ENCODE peak calls at places on chromosomes 7 and 10, in six cellular contexts. V, Q, M, K, X and E are unnamed samples.

GRCh38 chr7:137648166-137648565 is 198.6 kb downstream of the DGKI start:
- DNase-seq in M (peak), X (no peak), V (no peak), K (no peak), Q (no peak), E (no peak)

GRCh38 chr7:135684134-135684533 is 21.8 kb downstream of the STMP1 start:
- DNase-seq in K (no peak), Q (no peak), V (no peak), M (no peak), X (no peak), E (no peak)

GRCh38 chr7:151381083-151381332 is 28.8 kb downstream of the WDR86 start:
- DNase-seq in X (no peak), Q (no peak), V (no peak), K (no peak), M (no peak), E (peak)

GRCh38 chr7:52961084-52961483 is 74.3 kb upstream of the POM121L12 start:
- DNase-seq in X (no peak), M (no peak), V (no peak), Q (peak), K (no peak), E (no peak)

GRCh38 chr7:98079891-98080653 is 26.6 kb upstream of the LMTK2 start:
- DNase-seq in X (no peak), M (no peak), V (no peak), Q (no peak), K (no peak), E (no peak)

GRCh38 chr7:69596723-69597277 is 1.5 kb upstream of the AUTS2 start:
- DNase-seq in M (peak), Q (peak), X (no peak), K (peak), V (no peak), E (no peak)

GRCh38 chr7:45259966-45260646 is 102.5 kb downstream of the RAMP3 start:
- DNase-seq in M (peak), K (no peak), V (peak), Q (peak), X (peak), E (peak)

GRCh38 chr10:21431799-21432198 is 93.7 kb downstream of the SKIDA1 start:
- DNase-seq in V (no peak), Q (no peak), K (no peak), M (no peak), X (no peak), E (no peak)

GRCh38 chr7:151330656-151331055 is 11.0 kb upstream of the NUB1 start:
- DNase-seq in V (no peak), X (no peak), Q (no peak), M (no peak), K (no peak), E (no peak)

GRCh38 chr10:117221156-117221711 is 19.7 kb upstream of the SLC18A2 start:
- DNase-seq in K (no peak), X (no peak), Q (no peak), V (no peak), M (no peak), E (no peak)

GRCh38 chr7:13097508-13097907 is 410.1 kb downstream of the ARL4A start:
- DNase-seq in Q (no peak), X (no peak), K (no peak), V (no peak), M (peak), E (no peak)

GRCh38 chr7:92460510-92460909 is 13.2 kb downstream of the GATAD1 start:
- DNase-seq in M (no peak), V (no peak), K (no peak), X (no peak), Q (no peak), E (no peak)

GRCh38 chr10:6130851-6131470 is 42.1 kb downstream of the RBM17 start:
- DNase-seq in M (no peak), Q (no peak), V (no peak), K (peak), X (no peak), E (no peak)

GRCh38 chr7:64869121-64869725 is 33.9 kb upstream of the ZNF273 start:
- DNase-seq in X (no peak), M (no peak), Q (no peak), V (peak), K (no peak), E (peak)

GRCh38 chr7:130141161-130141857 is 63.9 kb downstream of the TMEM209 start:
- DNase-seq in X (peak), V (peak), K (peak), Q (peak), M (peak), E (no peak)

GRCh38 chr10:106189254-106189653 is 975.3 kb downstream of the SORCS1 start:
- DNase-seq in K (peak), Q (no peak), X (no peak), M (peak), V (no peak), E (no peak)

GRCh38 chr7:115352375-115352774 is 430.5 kb downstream of the MDFIC start:
- DNase-seq in K (no peak), X (no peak), Q (no peak), M (peak), V (no peak), E (no peak)

GRCh38 chr10:8174762-8175161 is 120.3 kb downstream of the GATA3 start:
- DNase-seq in V (no peak), Q (no peak), X (no peak), M (no peak), K (no peak), E (no peak)

GRCh38 chr10:114714281-114714741 is 56.2 kb upstream of the ABLIM1 start:
- DNase-seq in K (no peak), V (peak), M (peak), X (no peak), Q (peak), E (no peak)

GRCh38 chr10:47237316-47238260 is 62.4 kb upstream of the GDF10 start:
- DNase-seq in M (no peak), Q (no peak), X (no peak), V (no peak), K (no peak), E (no peak)

GRCh38 chr10:78553792-78554191 is 515.0 kb upstream of the ZMIZ1 start:
- DNase-seq in Q (no peak), X (no peak), V (no peak), K (no peak), M (no peak), E (no peak)

GRCh38 chr7:44914992-44915607 is 29.8 kb upstream of the PURB start:
- DNase-seq in K (no peak), X (no peak), V (no peak), Q (no peak), M (no peak), E (no peak)

GRCh38 chr10:16545126-16545736 is 23.6 kb upstream of the C1QL3 start:
- DNase-seq in K (peak), M (peak), X (no peak), Q (peak), V (no peak), E (no peak)

GRCh38 chr10:71696635-71697326 is 22.8 kb downstream of the C10orf105 start:
- DNase-seq in K (peak), X (peak), M (peak), V (peak), Q (peak), E (peak)

GRCh38 chr10:99708428-99709010 is 23.4 kb downstream of the COX15 start:
- DNase-seq in M (peak), K (no peak), Q (no peak), V (no peak), X (no peak), E (no peak)

GRCh38 chr10:69348824-69349541 is 67.7 kb downstream of the TACR2 start:
- DNase-seq in Q (peak), K (peak), M (peak), V (no peak), X (no peak), E (no peak)

GRCh38 chr7:81233208-81233940 is 314.5 kb upstream of the SEMA3C start:
- DNase-seq in Q (no peak), M (no peak), K (no peak), V (no peak), X (no peak), E (no peak)

GRCh38 chr7:132123763-132124162 is 452.5 kb downstream of the PLXNA4 start:
- DNase-seq in V (no peak), K (no peak), X (no peak), M (no peak), Q (no peak), E (no peak)

GRCh38 chr10:117631276-117632151 is 89.0 kb downstream of the EMX2 start:
- DNase-seq in K (no peak), M (no peak), X (no peak), Q (no peak), V (no peak), E (no peak)

GRCh38 chr10:14487511-14487909 is 156.8 kb upstream of the FRMD4A start:
- DNase-seq in X (no peak), K (no peak), V (no peak), Q (peak), M (peak), E (no peak)

GRCh38 chr7:68250143-68250542 is 1253.5 kb downstream of the TYW1 start:
- DNase-seq in M (no peak), V (no peak), X (no peak), K (no peak), Q (no peak), E (no peak)

DNA sequence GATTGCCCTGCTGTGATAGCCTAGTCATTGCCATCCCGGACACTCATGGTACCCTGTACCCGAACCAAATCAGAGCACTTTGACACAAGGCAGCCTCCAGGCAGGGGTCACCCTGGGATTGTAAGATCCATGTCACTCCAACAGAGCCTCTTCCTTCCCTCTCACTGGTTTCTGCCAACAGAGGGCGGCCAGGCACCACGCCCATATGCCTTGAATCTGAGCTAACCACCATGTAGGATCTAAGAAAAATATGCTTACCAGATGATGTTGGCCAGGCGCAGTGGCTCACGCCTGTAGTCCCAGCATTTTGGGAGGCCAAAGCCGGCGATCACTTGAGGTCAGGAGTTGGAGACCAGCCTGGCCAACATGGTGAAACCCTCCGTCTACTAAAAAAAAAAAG is 389.2 kb upstream of the KLF6 start:
- DNase-seq in Q (no peak), K (no peak), X (no peak), M (no peak), V (no peak), E (no peak)
- TF ChIP-seq CTCF in Q (no peak), K (no peak), X (no peak), M (no peak), V (no peak), E (peak)

GRCh38 chr10:34081347-34081743 is 733.8 kb downstream of the PARD3 start:
- DNase-seq in V (peak), X (no peak), K (peak), M (no peak), Q (no peak), E (no peak)
- TF ChIP-seq CTCF in V (no peak), X (no peak), K (no peak), M (no peak), Q (no peak), E (no peak)

DNA sequence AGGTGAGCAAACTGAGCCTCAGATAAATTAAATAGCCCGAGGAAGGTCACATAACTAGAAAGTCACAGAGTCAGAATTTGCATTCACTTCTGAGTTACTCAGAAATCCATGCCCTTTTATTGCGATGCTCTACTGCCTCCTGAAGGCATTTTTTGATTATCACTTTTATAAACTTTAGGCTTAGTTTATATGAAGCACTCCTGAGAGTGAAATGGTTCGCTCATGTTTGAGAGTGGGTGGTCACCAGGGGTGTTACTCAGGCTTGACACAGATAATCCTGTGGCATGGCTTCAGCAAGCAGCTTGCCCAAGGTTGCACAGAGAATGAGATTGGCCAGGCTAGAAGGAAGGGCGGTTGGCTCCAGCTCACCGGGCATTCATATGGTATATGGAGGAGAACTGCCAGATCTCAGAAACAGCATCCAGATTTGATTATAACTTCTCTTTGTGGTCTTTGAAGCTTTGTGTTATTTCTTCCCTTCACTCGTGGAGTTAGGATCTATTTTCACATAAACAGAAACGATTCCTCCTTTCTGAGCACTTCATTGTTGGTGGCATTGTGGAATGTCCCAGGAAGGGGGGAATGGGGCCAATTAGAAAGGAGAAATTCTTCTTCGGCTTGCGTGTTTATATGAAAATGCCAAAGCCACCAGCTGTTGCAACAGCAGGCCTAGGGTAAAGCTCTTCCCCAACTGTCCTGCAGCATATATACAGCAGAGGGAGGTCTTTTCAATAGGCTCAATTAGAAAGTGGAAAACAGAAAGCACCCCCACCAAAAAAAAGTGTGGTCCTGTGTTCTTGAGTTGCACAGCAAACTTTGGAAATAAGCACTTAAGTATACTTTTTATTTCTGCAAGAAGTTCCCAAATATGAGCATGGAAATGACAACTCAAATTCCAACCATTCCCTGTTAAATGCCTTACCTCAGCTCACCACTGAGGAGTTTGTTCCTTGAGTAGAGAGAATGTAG is 628.8 kb downstream of the SUGCT start:
- DNase-seq in V (no peak), X (no peak), Q (no peak), M (peak), K (no peak), E (no peak)
- TF ChIP-seq CTCF in V (no peak), X (no peak), Q (no peak), M (peak), K (no peak), E (peak)

GRCh38 chr10:24246365-24246764 is 37.4 kb downstream of the KIAA1217 start:
- DNase-seq in Q (no peak), V (no peak), M (no peak), X (no peak), K (no peak), E (no peak)
- TF ChIP-seq CTCF in Q (no peak), V (no peak), M (no peak), X (no peak), K (no peak), E (no peak)

GRCh38 chr7:71843677-71844076 is 568.5 kb downstream of the CALN1 start:
- DNase-seq in M (no peak), K (no peak), Q (no peak), X (no peak), V (no peak), E (no peak)
- TF ChIP-seq CTCF in M (no peak), K (no peak), Q (no peak), X (no peak), V (no peak), E (no peak)

GRCh38 chr7:74365320-74366022 is 76.3 kb downstream of the CLIP2 start:
- DNase-seq in M (peak), K (peak), V (peak), X (no peak), Q (peak), E (peak)

GRCh38 chr7:74360008-74360407 is 70.8 kb downstream of the CLIP2 start:
- DNase-seq in X (no peak), Q (no peak), K (no peak), M (no peak), V (no peak), E (no peak)

GRCh38 chr7:74362262-74362661 is 73.1 kb downstream of the CLIP2 start:
- DNase-seq in X (no peak), V (no peak), K (no peak), Q (no peak), M (no peak), E (no peak)

GRCh38 chr7:74364061-74364460 is 74.9 kb downstream of the CLIP2 start:
- DNase-seq in V (no peak), X (no peak), M (no peak), Q (no peak), K (peak), E (no peak)
- TF ChIP-seq CTCF in V (no peak), X (no peak), M (no peak), Q (no peak), K (no peak), E (no peak)

DNA sequence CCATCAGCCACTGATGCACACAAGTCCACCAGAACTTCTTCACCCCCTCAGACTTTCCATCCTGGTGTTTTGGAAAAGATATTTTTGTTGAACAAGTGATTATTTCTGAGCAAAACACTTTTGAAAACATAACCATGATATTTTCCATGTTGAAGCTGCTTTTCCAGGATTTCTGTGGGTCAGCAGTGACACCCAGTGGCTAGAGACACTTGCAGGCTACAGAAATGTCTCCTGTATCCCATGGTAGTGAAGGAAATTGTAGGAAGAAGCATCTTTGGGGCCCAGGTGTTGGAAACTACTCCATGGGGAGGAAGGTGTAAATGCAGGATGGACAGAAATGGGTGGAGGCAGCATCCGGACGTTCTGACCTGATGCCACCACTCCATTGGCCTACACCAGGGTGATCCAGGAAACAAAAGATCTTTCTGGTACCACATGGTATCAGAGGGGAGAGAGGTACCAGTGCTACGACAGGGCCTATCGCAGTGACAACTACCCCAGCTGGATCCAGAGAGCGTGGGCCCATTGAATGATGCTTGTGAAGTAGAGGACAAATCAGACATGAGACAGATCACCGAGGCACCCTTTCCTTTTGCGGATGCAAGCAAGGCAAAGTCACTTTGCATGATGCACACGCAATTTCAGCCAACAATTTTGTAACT is 111.7 kb upstream of the COBL start:
- DNase-seq in X (no peak), V (no peak), M (no peak), Q (no peak), K (no peak), E (no peak)
- TF ChIP-seq CTCF in X (no peak), V (no peak), M (peak), Q (no peak), K (no peak), E (peak)